ENCODE peak calls at places on chromosome 22, in four cellular contexts. G is HCT116, R is K562, K is HepG2. H is an unnamed sample.

GRCh38 chr22:44129614-44129976 is 51.1 kb upstream of the PARVG start:
- DNase-seq in G (no peak), R (peak; percentile 11), K (no peak), H (no peak)

GRCh38 chr22:22800716-22801115 is 86.9 kb upstream of the IGLL5 start:
- DNase-seq in G (no peak), R (no peak), K (no peak), H (no peak)

GRCh38 chr22:43152355-43153071 is 1.2 kb downstream of the TSPO start:
- DNase-seq in G (no peak), R (no peak), K (no peak), H (no peak)

GRCh38 chr22:32018056-32018455 is 25.0 kb upstream of the SLC5A1 start:
- DNase-seq in G (no peak), R (no peak), K (no peak), H (no peak)

GRCh38 chr22:36977401-36977861 is 41.8 kb downstream of the TST start:
- DNase-seq in G (no peak), R (peak; percentile 73), K (peak; percentile 41), H (peak; percentile 7)

GRCh38 chr22:29258407-29259252 is 9.2 kb downstream of the RHBDD3 start:
- DNase-seq in G (no peak), R (no peak), K (no peak), H (no peak)

GRCh38 chr22:28883917-28884753 is 763 bp downstream of the ZNRF3 start:
- DNase-seq in G (peak; percentile 12), R (peak; percentile 17), K (no peak), H (no peak)

GRCh38 chr22:36383110-36383581 is 4.6 kb downstream of the MYH9 start:
- DNase-seq in G (no peak), R (peak; percentile 41), K (no peak), H (no peak)

GRCh38 chr22:28358244-28358777 is 321.3 kb downstream of the TTC28 start:
- DNase-seq in G (no peak), R (no peak), K (no peak), H (no peak)

GRCh38 chr22:49564666-49565515 is 262.8 kb downstream of the BRD1 start:
- DNase-seq in G (no peak), R (no peak), K (no peak), H (no peak)
- H3K27me3 ChIP-seq in G (peaks cover 5% of the 10 kb centered on the region), R (no peaks in the 10 kb centered on the region), K (peaks cover 2% of the 10 kb centered on the region), H (peaks cover 3% of the 10 kb centered on the region)

GRCh38 chr22:45551310-45552016 is 48.8 kb downstream of the FBLN1 start:
- DNase-seq in G (no peak), R (no peak), K (no peak), H (no peak)

GRCh38 chr22:45553333-45554039 is 50.8 kb downstream of the FBLN1 start:
- DNase-seq in G (peak; percentile 63), R (peak; percentile 69), K (peak; percentile 73), H (peak; percentile 61)

GRCh38 chr22:45554040-45554406 is 51.3 kb downstream of the FBLN1 start:
- DNase-seq in G (no peak), R (peak; percentile 27), K (no peak), H (no peak)

GRCh38 chr22:45552017-45552411 is 49.3 kb downstream of the FBLN1 start:
- DNase-seq in G (no peak), R (no peak), K (no peak), H (no peak)

DNA sequence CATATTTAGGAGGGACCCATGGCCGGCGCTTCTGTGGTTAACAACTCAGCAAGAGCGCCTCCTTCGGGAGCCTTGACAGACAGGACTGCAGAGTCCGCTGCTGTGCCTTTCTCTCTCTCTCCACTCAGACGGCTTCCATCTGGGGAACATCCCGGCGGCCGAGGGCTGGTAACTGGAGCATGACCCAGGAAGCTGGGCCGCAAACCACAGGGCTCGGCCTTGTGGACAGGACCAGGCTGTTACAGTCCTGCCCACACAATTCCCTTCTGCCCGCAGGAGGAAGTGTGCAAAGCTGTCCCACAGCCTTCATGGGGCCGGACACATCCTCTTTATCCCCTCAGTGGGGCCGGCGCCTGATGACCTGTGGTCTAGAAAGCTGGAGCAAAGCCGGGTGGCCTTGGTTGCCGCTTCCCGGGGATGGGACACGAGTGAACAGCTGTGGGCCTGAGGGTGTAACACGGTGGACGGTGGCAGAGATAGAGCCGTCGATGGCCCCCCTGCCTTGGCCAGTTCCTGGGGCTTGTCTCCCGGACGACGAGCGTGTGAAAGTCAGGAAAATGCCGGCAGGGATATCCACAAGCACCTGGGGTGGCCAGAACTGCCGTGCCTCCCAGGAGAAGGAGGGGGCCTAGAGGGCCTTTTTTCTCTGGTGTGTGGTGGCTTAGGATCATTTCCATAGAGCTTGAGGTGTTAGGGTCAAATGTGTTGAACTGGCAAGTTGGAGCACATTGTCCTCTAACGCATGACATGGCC is 50.1 kb downstream of the FBLN1 start:
- DNase-seq in G (no peak), R (no peak), K (no peak), H (no peak)
- TF ChIP-seq POLR2AphosphoS5 in G (no peak), R (no peak), K (no peak), H (no peak)

GRCh38 chr22:38184788-38185187 is 3.2 kb upstream of the PLA2G6 start:
- DNase-seq in G (no peak), R (no peak), K (no peak), H (no peak)

GRCh38 chr22:38177044-38177443 is 4.6 kb downstream of the PLA2G6 start:
- DNase-seq in G (no peak), R (no peak), K (no peak), H (no peak)

GRCh38 chr22:38181453-38182200 is at the start of gene PLA2G6:
- DNase-seq in G (peak; percentile 96), R (peak; percentile 97), K (peak; percentile 97), H (peak; percentile 86)

GRCh38 chr22:38177926-38178604 is 3.6 kb downstream of the PLA2G6 start:
- DNase-seq in G (peak; percentile 82), R (peak; percentile 27), K (peak; percentile 94), H (peak; percentile 82)

DNA sequence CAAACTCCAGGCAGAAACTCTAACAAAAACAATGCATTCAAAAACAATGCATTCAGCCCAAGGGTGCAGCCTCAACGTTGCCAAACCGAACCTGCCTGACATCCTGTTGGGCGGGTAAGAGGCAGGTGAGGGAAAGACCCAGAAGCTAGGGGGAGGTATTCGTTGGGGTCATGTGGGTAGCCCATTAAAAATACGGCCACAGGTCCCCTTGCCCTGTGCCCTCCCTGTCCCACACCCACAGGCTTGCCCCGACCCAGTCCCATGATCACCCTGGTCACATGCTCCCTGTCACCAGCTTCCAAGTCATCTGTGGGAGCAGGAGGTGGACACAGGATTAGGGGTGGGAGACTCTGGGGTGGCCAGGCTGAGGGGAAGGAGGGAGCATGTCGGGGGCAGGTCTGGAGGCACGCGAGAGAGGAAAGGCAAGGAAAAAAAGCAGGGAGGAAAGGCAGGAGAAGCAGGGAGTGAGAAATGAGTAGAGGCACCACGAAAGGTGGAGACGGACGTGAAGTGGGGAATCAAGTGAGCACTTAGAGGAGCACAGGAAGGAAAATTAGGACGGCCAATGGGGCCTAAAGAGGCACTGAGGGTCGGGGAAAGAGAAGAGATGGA is 683 bp downstream of the PLA2G6 start:
- DNase-seq in G (no peak), R (peak; percentile 21), K (no peak), H (no peak)
- TF ChIP-seq TCF7L2 in G (no peak), R (no peak), K (no peak), H (no peak)

DNA sequence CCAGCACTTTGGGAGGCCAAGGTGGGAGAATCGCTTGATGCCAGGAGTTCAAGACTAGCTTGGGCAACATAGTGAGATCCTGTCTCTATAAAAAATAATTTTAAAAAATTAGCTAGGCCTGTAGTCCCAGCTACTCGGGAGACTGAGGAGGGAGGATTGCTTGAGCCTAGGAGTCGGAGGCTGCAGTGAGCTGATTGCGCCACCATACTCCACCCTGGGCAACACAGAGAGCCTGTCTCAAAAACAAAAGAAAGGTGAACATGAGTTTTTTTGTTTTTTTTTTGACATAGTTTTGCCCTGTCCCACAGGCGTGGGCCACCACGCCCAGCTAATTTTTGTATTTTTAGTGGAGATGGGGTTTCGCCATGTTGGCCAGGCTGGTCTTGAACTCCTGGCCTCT is 17.6 kb downstream of the MED15 start:
- DNase-seq in G (no peak), R (no peak), K (no peak), H (no peak)
- H3K27me3 ChIP-seq in G (no peaks in the 10 kb centered on the region), R (no peaks in the 10 kb centered on the region), K (no peaks in the 10 kb centered on the region), H (no peaks in the 10 kb centered on the region)

GRCh38 chr22:27105142-27106025 is 448.0 kb downstream of the MIAT start:
- DNase-seq in G (no peak), R (no peak), K (no peak), H (no peak)

GRCh38 chr22:27107005-27107404 is 449.6 kb downstream of the MIAT start:
- DNase-seq in G (no peak), R (no peak), K (no peak), H (no peak)

GRCh38 chr22:27107824-27108223 is 450.4 kb downstream of the MIAT start:
- DNase-seq in G (peak; percentile 70), R (no peak), K (peak; percentile 30), H (no peak)

GRCh38 chr22:27110985-27111451 is 453.6 kb downstream of the MIAT start:
- DNase-seq in G (no peak), R (no peak), K (peak; percentile 49), H (no peak)

GRCh38 chr22:27108425-27109114 is 451.2 kb downstream of the MIAT start:
- DNase-seq in G (no peak), R (no peak), K (no peak), H (no peak)
- TF ChIP-seq POLR2AphosphoS5 in G (no peak), R (no peak), K (no peak), H (no peak)

DNA sequence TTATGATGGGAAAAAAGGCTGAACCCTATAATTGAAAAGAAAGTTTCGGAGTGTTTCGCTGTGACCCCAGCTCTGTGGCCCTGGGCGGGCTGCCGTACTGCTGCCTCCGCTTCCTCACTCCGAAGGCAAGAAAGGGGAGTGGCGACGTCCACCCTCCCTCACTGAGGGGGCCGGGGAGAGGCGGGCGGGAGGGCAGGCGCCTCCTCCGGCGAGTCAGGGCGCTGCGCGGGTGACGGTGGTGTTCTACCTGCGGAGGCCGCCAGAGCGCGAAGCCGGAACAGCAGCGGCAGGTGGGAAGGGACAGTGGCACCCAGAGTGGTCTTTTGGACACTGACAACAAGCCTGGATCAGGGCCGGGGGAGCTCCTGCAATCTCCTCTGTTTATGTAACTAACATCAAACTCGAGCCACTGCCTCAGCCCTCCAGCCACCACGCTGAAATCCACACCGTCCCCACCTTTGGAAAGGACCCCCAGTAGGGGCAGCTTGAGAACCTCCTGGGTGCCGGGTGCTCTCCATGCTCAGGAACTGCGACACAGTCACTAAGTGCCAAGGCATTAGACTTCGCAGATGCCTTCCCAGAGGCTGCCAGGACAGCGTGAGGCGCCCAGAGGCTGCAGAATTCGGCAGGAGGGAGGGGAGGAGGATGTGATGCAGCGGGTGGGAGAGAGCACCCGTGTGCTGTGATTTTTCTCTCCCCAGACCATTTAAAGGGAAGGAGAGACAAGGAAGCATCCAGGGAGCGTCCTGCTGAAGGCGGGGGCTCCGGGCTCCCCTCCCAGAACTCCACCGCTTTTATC is 25.5 kb downstream of the BID start:
- DNase-seq in G (no peak), R (no peak), K (no peak), H (no peak)
- TF ChIP-seq TCF7L2 in G (no peak), R (no peak), K (no peak), H (no peak)